ENCODE peak calls at places on chromosomes 13 and 19, in five cellular contexts. Y, W, Z, D and A are unnamed samples. For H3K4me1, the result is how much of the 10 kb centered on the place peaks cover.

GRCh38 chr13:25469179-25469545 is 97.4 kb downstream of the ATP8A2 start:
- DNase-seq in Y (no peak), W (no peak), Z (no peak), D (no peak), A (no peak)

GRCh38 chr19:5343848-5344247 is 3.2 kb upstream of the PTPRS start:
- DNase-seq in Y (no peak), W (no peak), Z (no peak), D (no peak), A (no peak)

GRCh38 chr13:67229438-67230242 is 496 bp downstream of the PCDH9 start:
- DNase-seq in Y (peak), W (no peak), Z (no peak), D (no peak), A (no peak)

GRCh38 chr13:66661336-66661735 is 568.8 kb downstream of the PCDH9 start:
- DNase-seq in Y (no peak), W (no peak), Z (no peak), D (no peak), A (no peak)

GRCh38 chr19:36775768-36776167 is 3.2 kb upstream of the ZNF850 start:
- DNase-seq in Y (no peak), W (no peak), Z (peak), D (no peak), A (no peak)

GRCh38 chr19:10625003-10625761 is at the start of gene SLC44A2:
- DNase-seq in Y (peak), W (no peak), Z (peak), D (peak), A (peak)

GRCh38 chr19:5560156-5560555 is 7.6 kb downstream of the TINCR start:
- DNase-seq in Y (no peak), W (no peak), Z (no peak), D (no peak), A (no peak)

GRCh38 chr13:36820222-36820621 is 1.2 kb downstream of the RFXAP start:
- DNase-seq in Y (no peak), W (no peak), Z (no peak), D (no peak), A (no peak)

GRCh38 chr13:86193281-86193680 is 394.1 kb upstream of the SLITRK6 start:
- DNase-seq in Y (peak), W (no peak), Z (no peak), D (no peak), A (no peak)

GRCh38 chr19:16379521-16380313 is 55.1 kb downstream of the KLF2 start:
- DNase-seq in Y (no peak), W (no peak), Z (peak), D (no peak), A (no peak)

GRCh38 chr13:63910406-63910957 is 2494.8 kb upstream of the PCDH20 start:
- DNase-seq in Y (peak), W (no peak), Z (no peak), D (no peak), A (peak)

GRCh38 chr13:66353664-66354063 is 876.5 kb downstream of the PCDH9 start:
- DNase-seq in Y (peak), W (no peak), Z (no peak), D (no peak), A (no peak)

GRCh38 chr13:111482806-111483620 is 162.6 kb downstream of the TEX29 start:
- DNase-seq in Y (no peak), W (no peak), Z (no peak), D (no peak), A (no peak)

GRCh38 chr13:26280295-26280694 is 26.4 kb downstream of the CDK8 start:
- DNase-seq in Y (no peak), W (no peak), Z (no peak), D (no peak), A (no peak)

GRCh38 chr19:50981587-50982146 is 2.0 kb downstream of the KLK7 start:
- DNase-seq in Y (no peak), W (no peak), Z (no peak), D (no peak), A (no peak)

GRCh38 chr19:45477216-45477615 is 9.4 kb downstream of the FOSB start:
- DNase-seq in Y (no peak), W (no peak), Z (no peak), D (no peak), A (no peak)

GRCh38 chr13:59547950-59548349 is 615.8 kb downstream of the DIAPH3 start:
- DNase-seq in Y (no peak), W (no peak), Z (no peak), D (no peak), A (no peak)

GRCh38 chr19:49687566-49688316 is 1.7 kb upstream of the ADM5 start:
- DNase-seq in Y (no peak), W (no peak), Z (no peak), D (no peak), A (no peak)

GRCh38 chr13:93480553-93481106 is 254.0 kb downstream of the GPC6 start:
- DNase-seq in Y (no peak), W (no peak), Z (no peak), D (no peak), A (no peak)

GRCh38 chr13:75415720-75416119 is 66.2 kb downstream of the TBC1D4 start:
- DNase-seq in Y (peak), W (no peak), Z (no peak), D (no peak), A (no peak)

GRCh38 chr13:80338781-80339577 is 1.9 kb downstream of the SPRY2 start:
- DNase-seq in Y (peak), W (peak), Z (peak), D (peak), A (peak)

GRCh38 chr19:29583196-29584006 is 22.7 kb upstream of the POP4 start:
- DNase-seq in Y (no peak), W (no peak), Z (no peak), D (no peak), A (no peak)

GRCh38 chr13:109743706-109744453 is 42.5 kb downstream of the IRS2 start:
- DNase-seq in Y (no peak), W (no peak), Z (no peak), D (peak), A (peak)

GRCh38 chr13:105196052-105196451 is 1339.4 kb downstream of the EFNB2 start:
- DNase-seq in Y (peak), W (no peak), Z (no peak), D (no peak), A (no peak)

GRCh38 chr19:18239303-18239702 is 13.1 kb upstream of the PDE4C start:
- DNase-seq in Y (no peak), W (no peak), Z (no peak), D (no peak), A (no peak)

GRCh38 chr13:33696530-33696929 is 121.4 kb upstream of the RFC3 start:
- DNase-seq in Y (no peak), W (no peak), Z (no peak), D (no peak), A (no peak)

GRCh38 chr13:95083758-95084157 is 217.5 kb downstream of the ABCC4 start:
- DNase-seq in Y (no peak), W (no peak), Z (no peak), D (no peak), A (no peak)

GRCh38 chr13:106916329-106916728 is 348.4 kb upstream of the ARGLU1 start:
- DNase-seq in Y (no peak), W (no peak), Z (no peak), D (no peak), A (no peak)

GRCh38 chr13:106919638-106920037 is 351.7 kb upstream of the ARGLU1 start:
- DNase-seq in Y (peak), W (no peak), Z (peak), D (no peak), A (no peak)

GRCh38 chr13:106917024-106917491 is 349.1 kb upstream of the ARGLU1 start:
- DNase-seq in Y (no peak), W (no peak), Z (peak), D (no peak), A (no peak)

GRCh38 chr13:106917673-106918652 is 350.0 kb upstream of the ARGLU1 start:
- DNase-seq in Y (no peak), W (peak), Z (peak), D (peak), A (peak)

GRCh38 chr13:106919093-106919492 is 351.2 kb upstream of the ARGLU1 start:
- DNase-seq in Y (peak), W (no peak), Z (no peak), D (no peak), A (no peak)
- H3K4me1 ChIP-seq in Y (under half), W (under half), Z (under half), D (under half), A (under half)

DNA sequence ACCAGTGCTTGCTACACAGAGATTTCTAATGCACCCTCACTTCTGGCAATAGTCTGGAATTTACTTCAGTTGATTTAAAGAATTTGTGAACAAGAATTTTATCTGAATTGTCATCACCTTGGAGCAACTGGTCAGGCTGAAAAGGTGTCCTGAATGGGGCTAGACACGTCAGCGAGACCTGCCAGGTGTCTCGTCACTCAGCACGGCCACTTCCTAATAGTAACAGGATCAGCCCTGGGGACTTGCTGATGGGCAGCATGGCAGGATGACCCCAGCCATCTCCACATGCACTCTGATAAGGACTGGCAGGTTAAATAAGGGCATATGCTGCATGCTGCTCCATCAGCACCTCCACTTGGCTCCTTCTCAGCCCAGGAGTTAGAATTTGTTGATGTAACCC is 224.2 kb downstream of the FOXO1 start:
- DNase-seq in Y (peak), W (no peak), Z (no peak), D (no peak), A (no peak)
- H3K4me1 ChIP-seq in Y (under half), W (under half), Z (under half), D (under half), A (under half)

GRCh38 chr19:3818479-3818878 is 32.3 kb upstream of the MATK start:
- DNase-seq in Y (no peak), W (no peak), Z (no peak), D (no peak), A (no peak)
- H3K4me1 ChIP-seq in Y (under half), W (half or more), Z (under half), D (under half), A (under half)

GRCh38 chr13:40490086-40490723 is 176.2 kb downstream of the FOXO1 start:
- DNase-seq in Y (peak), W (peak), Z (no peak), D (peak), A (no peak)
- H3K4me1 ChIP-seq in Y (under half), W (half or more), Z (under half), D (under half), A (under half)

GRCh38 chr13:45325806-45326205 is 15.2 kb downstream of the TPT1 start:
- DNase-seq in Y (peak), W (no peak), Z (peak), D (no peak), A (peak)
- H3K4me1 ChIP-seq in Y (under half), W (under half), Z (under half), D (under half), A (under half)

GRCh38 chr13:99313941-99314340 is 6.7 kb upstream of the GPR183 start:
- DNase-seq in Y (no peak), W (no peak), Z (no peak), D (no peak), A (no peak)

GRCh38 chr13:99311748-99312492 is 4.7 kb upstream of the GPR183 start:
- DNase-seq in Y (no peak), W (no peak), Z (no peak), D (no peak), A (no peak)

GRCh38 chr13:99314640-99315176 is 7.5 kb upstream of the GPR183 start:
- DNase-seq in Y (no peak), W (peak), Z (no peak), D (peak), A (no peak)

GRCh38 chr13:99312493-99312883 is 5.3 kb upstream of the GPR183 start:
- DNase-seq in Y (no peak), W (no peak), Z (peak), D (no peak), A (no peak)

GRCh38 chr13:99313473-99313872 is 6.3 kb upstream of the GPR183 start:
- DNase-seq in Y (no peak), W (no peak), Z (no peak), D (no peak), A (no peak)
- H3K4me1 ChIP-seq in Y (under half), W (half or more), Z (under half), D (under half), A (under half)

GRCh38 chr13:39893808-39894207 is 238.3 kb downstream of the COG6 start:
- DNase-seq in Y (no peak), W (no peak), Z (no peak), D (no peak), A (no peak)
- H3K4me1 ChIP-seq in Y (under half), W (under half), Z (under half), D (under half), A (under half)

GRCh38 chr19:35266904-35267817 is 1.6 kb upstream of the USF2 start:
- DNase-seq in Y (peak), W (peak), Z (peak), D (peak), A (peak)
- H3K4me1 ChIP-seq in Y (under half), W (under half), Z (under half), D (under half), A (under half)